ENCODE peak calls at places on chromosomes 3 and 15, in six cellular contexts. E is mucosa of gallbladder; N is stimulated activated CD8-positive, alpha-beta memory T cell treated with anti-CD3 and anti-CD28 coated beads, Interleukin-12 subunit alpha, Interleukin-12 subunit beta, amount 100 ng/mL, for 4 hours; D is endothelial cell; W is foreskin keratinocyte; B is EL. K is an unnamed sample.
A peak's percentile ranks its signal among the peaks of the same experiment; 100 is the strongest.

GRCh38 chr3:188270423-188270972 is 116.5 kb downstream of the LPP start:
- DNase-seq in E (peak; percentile 68), N (no peak), D (no peak), W (no peak), B (peak; percentile 98), K (peak; percentile 98)

GRCh38 chr3:42557849-42558248 is 23.9 kb downstream of the SEC22C start:
- DNase-seq in E (no peak), N (no peak), D (no peak), W (no peak), B (no peak), K (no peak)

GRCh38 chr15:77869021-77869895 is 208.3 kb downstream of the TBC1D2B start:
- DNase-seq in E (no peak), N (no peak), D (no peak), W (no peak), B (peak; percentile 73), K (no peak)

GRCh38 chr3:113979916-113980315 is 32.1 kb downstream of the ZDHHC23 start:
- DNase-seq in E (no peak), N (no peak), D (no peak), W (no peak), B (no peak), K (no peak)

GRCh38 chr15:73630030-73630429 is 3.2 kb downstream of the NPTN start:
- DNase-seq in E (no peak), N (no peak), D (no peak), W (no peak), B (no peak), K (no peak)

GRCh38 chr15:67967871-67968423 is 86.2 kb upstream of the PIAS1 start:
- DNase-seq in E (peak; percentile 73), N (no peak), D (peak; percentile 75), W (no peak), B (peak; percentile 77), K (peak; percentile 15)

GRCh38 chr3:127987309-127987995 is 64.8 kb upstream of the SEC61A1 start:
- DNase-seq in E (no peak), N (no peak), D (no peak), W (no peak), B (no peak), K (no peak)

GRCh38 chr3:139357899-139358298 is 14.1 kb downstream of the MRPS22 start:
- DNase-seq in E (no peak), N (no peak), D (no peak), W (no peak), B (no peak), K (no peak)

GRCh38 chr15:38072507-38073277 is 138.3 kb downstream of the TMCO5A start:
- DNase-seq in E (peak; percentile 69), N (no peak), D (peak; percentile 75), W (peak; percentile 71), B (peak; percentile 74), K (peak; percentile 77)

GRCh38 chr15:25849431-25849921 is 13.7 kb downstream of the ATP10A start:
- DNase-seq in E (peak; percentile 51), N (no peak), D (no peak), W (no peak), B (peak; percentile 80), K (peak; percentile 17)

GRCh38 chr3:196440041-196440537 is 7.9 kb upstream of the UBXN7 start:
- DNase-seq in E (no peak), N (no peak), D (no peak), W (no peak), B (peak; percentile 83), K (peak; percentile 85)

GRCh38 chr15:63050737-63051700 is 8.5 kb downstream of the TPM1 start:
- DNase-seq in E (no peak), N (no peak), D (no peak), W (no peak), B (peak; percentile 75), K (peak; percentile 95)

GRCh38 chr3:3699816-3700633 is 99.2 kb upstream of the LRRN1 start:
- DNase-seq in E (no peak), N (no peak), D (no peak), W (peak; percentile 40), B (no peak), K (no peak)

GRCh38 chr15:60799885-60800728 is 321.2 kb upstream of the ICE2 start:
- DNase-seq in E (no peak), N (no peak), D (no peak), W (no peak), B (no peak), K (peak; percentile 22)

GRCh38 chr3:17431004-17431403 is 311.4 kb downstream of the TBC1D5 start:
- DNase-seq in E (no peak), N (no peak), D (no peak), W (no peak), B (peak; percentile 21), K (peak; percentile 63)

GRCh38 chr3:124565013-124565412 is 165.2 kb upstream of the UMPS start:
- DNase-seq in E (peak; percentile 84), N (no peak), D (peak; percentile 77), W (no peak), B (peak; percentile 74), K (peak; percentile 53)

GRCh38 chr3:170488802-170489201 is 70.1 kb downstream of the CLDN11 start:
- DNase-seq in E (no peak), N (no peak), D (no peak), W (peak; percentile 63), B (peak; percentile 61), K (no peak)

GRCh38 chr15:58447244-58448010 is 15.6 kb downstream of the LIPC start:
- DNase-seq in E (no peak), N (no peak), D (no peak), W (peak; percentile 55), B (peak; percentile 86), K (no peak)

GRCh38 chr3:18415132-18415531 is 10.0 kb downstream of the SATB1 start:
- DNase-seq in E (no peak), N (no peak), D (no peak), W (no peak), B (no peak), K (no peak)

GRCh38 chr3:140765246-140765645 is 87.4 kb downstream of the TRIM42 start:
- DNase-seq in E (no peak), N (no peak), D (no peak), W (no peak), B (no peak), K (no peak)

GRCh38 chr3:24683511-24684384 is 189.1 kb upstream of the THRB start:
- DNase-seq in E (peak; percentile 23), N (no peak), D (peak; percentile 12), W (no peak), B (peak; percentile 55), K (peak; percentile 86)

GRCh38 chr15:82985688-82986441 is at the start of gene RAMAC:
- DNase-seq in E (peak; percentile 95), N (peak; percentile 79), D (peak; percentile 78), W (peak; percentile 90), B (peak; percentile 93), K (peak; percentile 95)

GRCh38 chr3:82002993-82003642 is 241.7 kb upstream of the GBE1 start:
- DNase-seq in E (no peak), N (no peak), D (no peak), W (no peak), B (no peak), K (no peak)

GRCh38 chr3:149480326-149481017 is 6.0 kb downstream of the TM4SF4 start:
- DNase-seq in E (peak; percentile 83), N (peak; percentile 5), D (peak; percentile 87), W (peak; percentile 27), B (peak; percentile 91), K (peak; percentile 92)

GRCh38 chr3:31705726-31706125 is 173.0 kb downstream of the STT3B start:
- DNase-seq in E (no peak), N (no peak), D (no peak), W (no peak), B (no peak), K (no peak)

GRCh38 chr15:90425726-90426346 is 37.8 kb downstream of the IQGAP1 start:
- DNase-seq in E (no peak), N (no peak), D (no peak), W (no peak), B (no peak), K (no peak)

GRCh38 chr3:8600457-8600856 is 44.1 kb downstream of the SSUH2 start:
- DNase-seq in E (no peak), N (no peak), D (no peak), W (no peak), B (no peak), K (no peak)

GRCh38 chr3:36750737-36751136 is 13.6 kb downstream of the DCLK3 start:
- DNase-seq in E (no peak), N (no peak), D (no peak), W (no peak), B (no peak), K (no peak)

GRCh38 chr15:68930268-68931022 is at the start of gene SPESP1:
- DNase-seq in E (peak; percentile 69), N (peak; percentile 7), D (no peak), W (no peak), B (peak; percentile 86), K (no peak)

GRCh38 chr3:51777985-51778384 is 1.1 kb downstream of the IQCF6 start:
- DNase-seq in E (no peak), N (no peak), D (no peak), W (no peak), B (no peak), K (no peak)

GRCh38 chr15:101044625-101045235 is 125.6 kb downstream of the LRRK1 start:
- DNase-seq in E (peak; percentile 6), N (no peak), D (peak; percentile 0), W (no peak), B (no peak), K (no peak)

GRCh38 chr15:80171787-80172186 is 19.0 kb downstream of the FAH start:
- DNase-seq in E (no peak), N (no peak), D (no peak), W (no peak), B (no peak), K (no peak)

GRCh38 chr3:103195201-103195600 is 760.4 kb downstream of the ZPLD1 start:
- DNase-seq in E (no peak), N (no peak), D (no peak), W (no peak), B (no peak), K (no peak)